ENCODE peak calls at places on chromosomes 5 and 9, in six cellular contexts. One of them, this sample, is unnamed.

GRCh38 chr9:68978054-68978453 is 35.9 kb downstream of the PRKACG start:
- DNase-seq in upper lobe of right lung: no peak
- DNase-seq in Peyer's patch: no peak
- DNase-seq in ovary: no peak
- DNase-seq in tibial artery: no peak
- DNase-seq in tibial nerve: no peak
- DNase-seq in this sample: no peak

GRCh38 chr5:143716856-143717255 is 95.1 kb upstream of the HMHB1 start:
- DNase-seq in tibial nerve: no peak
- DNase-seq in upper lobe of right lung: no peak
- DNase-seq in ovary: no peak
- DNase-seq in Peyer's patch: no peak
- DNase-seq in tibial artery: no peak
- DNase-seq in this sample: no peak

GRCh38 chr9:87826331-87826730 is 56.3 kb upstream of the SPATA31E1 start:
- DNase-seq in Peyer's patch: no peak
- DNase-seq in tibial artery: no peak
- DNase-seq in upper lobe of right lung: no peak
- DNase-seq in ovary: no peak
- DNase-seq in tibial nerve: no peak
- DNase-seq in this sample: no peak

GRCh38 chr9:76686756-76687155 is 77.5 kb upstream of the PCA3 start:
- DNase-seq in ovary: no peak
- DNase-seq in Peyer's patch: no peak
- DNase-seq in tibial nerve: no peak
- DNase-seq in upper lobe of right lung: no peak
- DNase-seq in tibial artery: no peak
- DNase-seq in this sample: no peak

GRCh38 chr9:89375181-89375760 is 57.0 kb downstream of the SECISBP2 start:
- DNase-seq in ovary: no peak
- DNase-seq in upper lobe of right lung: no peak
- DNase-seq in tibial nerve: no peak
- DNase-seq in Peyer's patch: no peak
- DNase-seq in tibial artery: no peak
- DNase-seq in this sample: no peak

GRCh38 chr5:116650544-116650943 is 75.9 kb upstream of the SEMA6A start:
- DNase-seq in ovary: no peak
- DNase-seq in tibial nerve: no peak
- DNase-seq in tibial artery: no peak
- DNase-seq in Peyer's patch: no peak
- DNase-seq in upper lobe of right lung: no peak
- DNase-seq in this sample: no peak

GRCh38 chr5:132497488-132497997 is 7.0 kb upstream of the IRF1 start:
- DNase-seq in tibial nerve: peak; percentile 35
- DNase-seq in tibial artery: peak; percentile 93
- DNase-seq in Peyer's patch: peak; percentile 51
- DNase-seq in upper lobe of right lung: peak; percentile 75
- DNase-seq in ovary: peak; percentile 69
- DNase-seq in this sample: peak; percentile 71

GRCh38 chr9:126677188-126678084 is 63.7 kb downstream of the LMX1B start:
- DNase-seq in ovary: no peak
- DNase-seq in Peyer's patch: no peak
- DNase-seq in tibial nerve: no peak
- DNase-seq in tibial artery: no peak
- DNase-seq in upper lobe of right lung: no peak
- DNase-seq in this sample: no peak

GRCh38 chr5:174323878-174324281 is 278.4 kb downstream of the NSG2 start:
- DNase-seq in tibial artery: peak; percentile 46
- DNase-seq in upper lobe of right lung: no peak
- DNase-seq in tibial nerve: no peak
- DNase-seq in Peyer's patch: no peak
- DNase-seq in ovary: no peak
- DNase-seq in this sample: no peak

GRCh38 chr5:175652741-175653663 is 4.9 kb upstream of the HRH2 start:
- DNase-seq in Peyer's patch: no peak
- DNase-seq in tibial artery: peak; percentile 47
- DNase-seq in upper lobe of right lung: no peak
- DNase-seq in tibial nerve: no peak
- DNase-seq in ovary: no peak
- DNase-seq in this sample: no peak

GRCh38 chr5:6291961-6292360 is 86.4 kb downstream of the MED10 start:
- DNase-seq in Peyer's patch: no peak
- DNase-seq in tibial artery: no peak
- DNase-seq in tibial nerve: no peak
- DNase-seq in ovary: no peak
- DNase-seq in upper lobe of right lung: no peak
- DNase-seq in this sample: no peak

GRCh38 chr5:139975306-139975705 is 67.8 kb downstream of the NRG2 start:
- DNase-seq in Peyer's patch: no peak
- DNase-seq in tibial artery: no peak
- DNase-seq in upper lobe of right lung: no peak
- DNase-seq in ovary: no peak
- DNase-seq in tibial nerve: no peak
- DNase-seq in this sample: peak; percentile 5

GRCh38 chr5:138716456-138716924 is 36.7 kb upstream of the CTNNA1 start:
- DNase-seq in tibial nerve: no peak
- DNase-seq in tibial artery: no peak
- DNase-seq in ovary: no peak
- DNase-seq in Peyer's patch: no peak
- DNase-seq in upper lobe of right lung: no peak
- DNase-seq in this sample: no peak

GRCh38 chr5:159034083-159034824 is 65.5 kb downstream of the EBF1 start:
- DNase-seq in tibial nerve: no peak
- DNase-seq in upper lobe of right lung: no peak
- DNase-seq in ovary: no peak
- DNase-seq in tibial artery: no peak
- DNase-seq in Peyer's patch: no peak
- DNase-seq in this sample: peak; percentile 57

GRCh38 chr9:125428060-125428481 is 166.4 kb downstream of the GAPVD1 start:
- DNase-seq in upper lobe of right lung: peak; percentile 74
- DNase-seq in tibial nerve: no peak
- DNase-seq in Peyer's patch: no peak
- DNase-seq in ovary: no peak
- DNase-seq in tibial artery: no peak
- DNase-seq in this sample: no peak

GRCh38 chr5:115962565-115963402 is 509 bp downstream of the LVRN start:
- DNase-seq in tibial nerve: no peak
- DNase-seq in tibial artery: peak; percentile 75
- DNase-seq in upper lobe of right lung: peak; percentile 63
- DNase-seq in Peyer's patch: peak; percentile 52
- DNase-seq in ovary: peak; percentile 47
- DNase-seq in this sample: peak; percentile 21

GRCh38 chr9:134396258-134396742 is 70.0 kb downstream of the RXRA start:
- DNase-seq in tibial nerve: no peak
- DNase-seq in upper lobe of right lung: no peak
- DNase-seq in ovary: no peak
- DNase-seq in tibial artery: no peak
- DNase-seq in Peyer's patch: no peak
- DNase-seq in this sample: peak; percentile 40

GRCh38 chr9:87063883-87064282 is 116.6 kb upstream of the GAS1 start:
- DNase-seq in Peyer's patch: no peak
- DNase-seq in ovary: no peak
- DNase-seq in upper lobe of right lung: no peak
- DNase-seq in tibial artery: no peak
- DNase-seq in tibial nerve: no peak
- DNase-seq in this sample: no peak

GRCh38 chr9:80873861-80874260 is 815.5 kb downstream of the TLE1 start:
- DNase-seq in tibial artery: no peak
- DNase-seq in upper lobe of right lung: no peak
- DNase-seq in tibial nerve: no peak
- DNase-seq in Peyer's patch: no peak
- DNase-seq in ovary: no peak
- DNase-seq in this sample: no peak

GRCh38 chr5:117463836-117464235 is 889.2 kb upstream of the SEMA6A start:
- DNase-seq in upper lobe of right lung: no peak
- DNase-seq in ovary: no peak
- DNase-seq in tibial nerve: no peak
- DNase-seq in tibial artery: no peak
- DNase-seq in Peyer's patch: no peak
- DNase-seq in this sample: no peak

GRCh38 chr9:13873212-13873611 is 440.7 kb downstream of the NFIB start:
- DNase-seq in tibial nerve: no peak
- DNase-seq in Peyer's patch: no peak
- DNase-seq in tibial artery: no peak
- DNase-seq in upper lobe of right lung: no peak
- DNase-seq in ovary: no peak
- DNase-seq in this sample: no peak

DNA sequence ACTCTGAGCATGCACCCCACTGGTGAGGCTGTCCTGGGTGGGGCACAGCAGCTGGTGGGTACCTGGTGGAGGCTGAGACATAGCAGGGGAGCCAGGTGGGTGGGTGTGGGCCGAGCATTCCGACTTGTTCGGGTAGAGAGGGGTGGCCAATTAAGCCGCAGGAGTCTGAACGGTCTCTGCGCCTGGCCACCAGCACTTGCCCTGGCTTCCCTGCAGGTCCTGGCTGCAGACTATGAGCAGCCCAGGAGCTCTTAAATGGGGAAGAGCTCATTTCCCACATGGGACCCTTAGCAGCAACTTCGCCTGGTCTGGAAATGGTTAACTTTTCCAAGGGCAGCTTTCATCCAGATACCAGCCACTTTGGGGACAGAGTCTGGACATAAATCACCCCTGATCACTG is 37.7 kb downstream of the PRRX2 start:
- DNase-seq in upper lobe of right lung: no peak
- DNase-seq in tibial nerve: no peak
- DNase-seq in Peyer's patch: no peak
- DNase-seq in tibial artery: no peak
- DNase-seq in ovary: no peak
- DNase-seq in this sample: no peak
- H3K4me3 ChIP-seq in upper lobe of right lung: no peak overlapping the region
- H3K4me3 ChIP-seq in tibial nerve: no peak overlapping the region
- H3K4me3 ChIP-seq in Peyer's patch: no peak overlapping the region
- H3K4me3 ChIP-seq in tibial artery: peak overlapping the region; percentile 19
- H3K4me3 ChIP-seq in ovary: no peak overlapping the region
- H3K4me3 ChIP-seq in this sample: no peak overlapping the region

GRCh38 chr5:73323466-73323865 is 125.1 kb downstream of the FOXD1 start:
- DNase-seq in tibial artery: no peak
- DNase-seq in tibial nerve: no peak
- DNase-seq in Peyer's patch: no peak
- DNase-seq in ovary: no peak
- DNase-seq in upper lobe of right lung: no peak
- DNase-seq in this sample: no peak

GRCh38 chr5:73321757-73322452 is 126.7 kb downstream of the FOXD1 start:
- DNase-seq in ovary: no peak
- DNase-seq in upper lobe of right lung: no peak
- DNase-seq in tibial nerve: no peak
- DNase-seq in Peyer's patch: no peak
- DNase-seq in tibial artery: no peak
- DNase-seq in this sample: no peak

GRCh38 chr5:73325546-73325945 is 123.0 kb downstream of the FOXD1 start:
- DNase-seq in upper lobe of right lung: no peak
- DNase-seq in tibial artery: no peak
- DNase-seq in Peyer's patch: no peak
- DNase-seq in ovary: no peak
- DNase-seq in tibial nerve: no peak
- DNase-seq in this sample: no peak

GRCh38 chr5:73319036-73319435 is 129.5 kb downstream of the FOXD1 start:
- DNase-seq in ovary: no peak
- DNase-seq in tibial artery: no peak
- DNase-seq in tibial nerve: no peak
- DNase-seq in Peyer's patch: no peak
- DNase-seq in upper lobe of right lung: no peak
- DNase-seq in this sample: no peak

DNA sequence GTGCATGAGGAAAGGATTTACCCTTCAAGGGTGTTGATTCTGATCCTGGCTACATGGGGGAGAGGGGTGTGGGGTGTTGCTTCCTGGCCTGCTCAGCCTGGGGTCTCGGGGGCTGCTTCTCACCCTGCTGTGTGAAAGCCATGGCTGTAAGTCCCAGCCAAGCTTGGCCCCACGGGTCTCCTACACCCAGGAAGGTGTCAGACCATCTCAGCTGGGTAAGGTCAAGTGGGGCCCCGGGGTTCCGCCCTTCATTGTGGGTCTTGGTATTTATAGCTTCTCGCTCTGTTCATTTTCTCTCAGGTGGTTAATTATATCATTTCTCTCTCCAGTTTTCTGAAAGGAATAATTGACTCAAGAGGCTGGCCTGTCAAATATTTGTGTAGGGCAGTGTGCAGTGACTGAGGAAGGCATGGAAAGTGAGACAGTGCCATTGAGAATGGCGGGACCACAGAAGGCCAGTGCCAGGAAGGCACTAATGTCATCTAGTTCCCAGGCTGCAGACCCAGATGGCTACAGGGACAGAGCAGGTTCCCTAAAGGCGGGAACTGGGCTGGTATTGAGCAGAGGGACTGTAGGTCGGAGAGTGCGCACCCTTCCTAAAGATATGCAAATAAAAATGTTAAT is 126.0 kb downstream of the FOXD1 start:
- DNase-seq in Peyer's patch: no peak
- DNase-seq in tibial nerve: no peak
- DNase-seq in ovary: no peak
- DNase-seq in tibial artery: no peak
- DNase-seq in upper lobe of right lung: no peak
- DNase-seq in this sample: no peak
- H3K27ac ChIP-seq in Peyer's patch: no peak overlapping the region
- H3K27ac ChIP-seq in tibial nerve: peak overlapping the region; percentile 41
- H3K27ac ChIP-seq in ovary: no peak overlapping the region
- H3K27ac ChIP-seq in tibial artery: no peak overlapping the region
- H3K27ac ChIP-seq in upper lobe of right lung: no peak overlapping the region
- H3K27ac ChIP-seq in this sample: no peak overlapping the region

GRCh38 chr5:180673371-180674252 is 24.2 kb upstream of the FLT4 start:
- DNase-seq in tibial nerve: no peak
- DNase-seq in upper lobe of right lung: no peak
- DNase-seq in ovary: no peak
- DNase-seq in Peyer's patch: no peak
- DNase-seq in tibial artery: no peak
- DNase-seq in this sample: no peak
- TF ChIP-seq CTCF in tibial nerve: no peak
- TF ChIP-seq CTCF in upper lobe of right lung: no peak
- TF ChIP-seq CTCF in ovary: no peak
- TF ChIP-seq CTCF in Peyer's patch: no peak
- TF ChIP-seq CTCF in tibial artery: no peak
- TF ChIP-seq CTCF in this sample: no peak

DNA sequence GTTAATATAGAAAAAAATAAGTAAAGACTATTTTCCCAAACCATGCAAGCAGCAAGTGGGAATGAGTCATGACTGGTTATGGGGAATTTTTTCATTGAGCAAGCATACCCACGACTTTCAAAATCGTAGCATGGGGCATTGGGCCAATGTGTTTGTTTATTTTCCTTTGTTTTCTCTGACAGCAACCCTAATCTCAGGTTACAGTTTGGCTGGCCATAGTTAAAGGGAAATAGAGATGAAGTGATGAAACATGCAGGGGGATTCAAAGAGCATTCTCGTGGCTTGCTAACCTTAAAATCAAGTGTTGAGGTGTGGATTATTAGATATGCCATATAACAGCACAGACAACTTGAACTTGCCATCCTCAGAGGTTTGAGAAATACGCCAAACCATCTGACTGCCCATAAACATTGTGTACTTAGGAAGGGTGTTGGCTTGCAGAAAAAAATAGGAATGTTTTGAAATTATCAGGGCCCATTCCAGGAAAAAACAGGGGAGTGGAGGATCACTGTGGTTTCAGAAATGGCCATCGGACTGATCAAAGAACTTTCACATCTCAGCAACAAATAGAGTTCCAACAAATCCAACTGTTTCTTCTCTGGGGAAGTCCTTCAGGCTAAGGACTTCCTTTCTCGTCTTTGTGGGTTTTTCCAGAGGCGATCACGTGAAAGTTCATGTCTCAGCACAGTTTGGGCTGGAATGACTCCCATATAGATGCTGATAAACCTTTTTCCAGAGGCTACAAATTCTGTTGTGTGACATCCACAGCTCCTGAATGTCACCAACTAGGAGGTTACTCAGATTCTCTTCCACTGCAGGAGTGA is 259.1 kb downstream of the SYK start:
- DNase-seq in tibial artery: no peak
- DNase-seq in Peyer's patch: no peak
- DNase-seq in tibial nerve: peak; percentile 44
- DNase-seq in upper lobe of right lung: no peak
- DNase-seq in ovary: no peak
- DNase-seq in this sample: no peak
- H3K4me3 ChIP-seq in tibial artery: no peak overlapping the region
- H3K4me3 ChIP-seq in Peyer's patch: no peak overlapping the region
- H3K4me3 ChIP-seq in tibial nerve: no peak overlapping the region
- H3K4me3 ChIP-seq in upper lobe of right lung: no peak overlapping the region
- H3K4me3 ChIP-seq in ovary: no peak overlapping the region
- H3K4me3 ChIP-seq in this sample: no peak overlapping the region